ENCODE peak calls at places on chromosomes 4 and X, in nine cellular contexts. One of them, this sample, is unnamed.
A peak's percentile ranks its signal among the peaks of the same experiment; 100 is the strongest.

GRCh38 chr4:26407466-26407865 is 82.8 kb downstream of the CCKAR start:
- DNase-seq in OCI-LY7: no peak
- DNase-seq in pancreas: no peak
- DNase-seq in ovary: no peak
- DNase-seq in GM23338: peak; percentile 29
- DNase-seq in gastrocnemius medialis: no peak
- DNase-seq in PC-9: no peak
- DNase-seq in ascending aorta: no peak
- DNase-seq in fibroblast of lung: no peak
- DNase-seq in this sample: no peak

GRCh38 chr4:185741795-185742194 is 70.2 kb downstream of the SORBS2 start:
- DNase-seq in OCI-LY7: no peak
- DNase-seq in pancreas: no peak
- DNase-seq in ovary: no peak
- DNase-seq in GM23338: no peak
- DNase-seq in gastrocnemius medialis: no peak
- DNase-seq in PC-9: no peak
- DNase-seq in ascending aorta: no peak
- DNase-seq in fibroblast of lung: no peak
- DNase-seq in this sample: no peak

GRCh38 chr4:1179976-1180375 is 7.6 kb upstream of the SPON2 start:
- DNase-seq in OCI-LY7: no peak
- DNase-seq in pancreas: no peak
- DNase-seq in ovary: no peak
- DNase-seq in GM23338: no peak
- DNase-seq in gastrocnemius medialis: no peak
- DNase-seq in PC-9: no peak
- DNase-seq in ascending aorta: no peak
- DNase-seq in fibroblast of lung: no peak
- DNase-seq in this sample: no peak

GRCh38 chrX:13200398-13200797 is 119.5 kb downstream of the ATXN3L start:
- DNase-seq in OCI-LY7: no peak
- DNase-seq in pancreas: no peak
- DNase-seq in ovary: no peak
- DNase-seq in GM23338: no peak
- DNase-seq in gastrocnemius medialis: no peak
- DNase-seq in PC-9: no peak
- DNase-seq in ascending aorta: no peak
- DNase-seq in fibroblast of lung: no peak
- DNase-seq in this sample: no peak

GRCh38 chr4:81521708-81522107 is 50.0 kb upstream of the RASGEF1B start:
- DNase-seq in OCI-LY7: no peak
- DNase-seq in pancreas: no peak
- DNase-seq in ovary: no peak
- DNase-seq in GM23338: no peak
- DNase-seq in gastrocnemius medialis: no peak
- DNase-seq in PC-9: no peak
- DNase-seq in ascending aorta: no peak
- DNase-seq in fibroblast of lung: no peak
- DNase-seq in this sample: no peak

GRCh38 chr4:130210871-130211270 is 1114.9 kb downstream of the C4orf33 start:
- DNase-seq in OCI-LY7: no peak
- DNase-seq in pancreas: no peak
- DNase-seq in ovary: no peak
- DNase-seq in GM23338: no peak
- DNase-seq in gastrocnemius medialis: no peak
- DNase-seq in PC-9: no peak
- DNase-seq in ascending aorta: no peak
- DNase-seq in fibroblast of lung: peak; percentile 37
- DNase-seq in this sample: peak; percentile 64

GRCh38 chr4:173013232-173013932 is 155.2 kb upstream of the GALNT7 start:
- DNase-seq in OCI-LY7: peak; percentile 59
- DNase-seq in pancreas: peak; percentile 50
- DNase-seq in ovary: peak; percentile 51
- DNase-seq in GM23338: peak; percentile 68
- DNase-seq in gastrocnemius medialis: no peak
- DNase-seq in PC-9: no peak
- DNase-seq in ascending aorta: no peak
- DNase-seq in fibroblast of lung: peak; percentile 63
- DNase-seq in this sample: peak; percentile 36

GRCh38 chr4:169079942-169080827 is 70.1 kb upstream of the CBR4 start:
- DNase-seq in OCI-LY7: no peak
- DNase-seq in pancreas: no peak
- DNase-seq in ovary: peak; percentile 55
- DNase-seq in GM23338: no peak
- DNase-seq in gastrocnemius medialis: peak; percentile 38
- DNase-seq in PC-9: no peak
- DNase-seq in ascending aorta: no peak
- DNase-seq in fibroblast of lung: peak; percentile 90
- DNase-seq in this sample: no peak

GRCh38 chr4:17511041-17511949 is 595 bp downstream of the QDPR start:
- DNase-seq in OCI-LY7: peak; percentile 35
- DNase-seq in pancreas: peak; percentile 58
- DNase-seq in ovary: peak; percentile 60
- DNase-seq in GM23338: peak; percentile 64
- DNase-seq in gastrocnemius medialis: peak; percentile 16
- DNase-seq in PC-9: no peak
- DNase-seq in ascending aorta: no peak
- DNase-seq in fibroblast of lung: peak; percentile 41
- DNase-seq in this sample: peak; percentile 20

GRCh38 chr4:43047044-43047443 is 154.5 kb downstream of the GRXCR1 start:
- DNase-seq in OCI-LY7: no peak
- DNase-seq in pancreas: no peak
- DNase-seq in ovary: no peak
- DNase-seq in GM23338: no peak
- DNase-seq in gastrocnemius medialis: no peak
- DNase-seq in PC-9: no peak
- DNase-seq in ascending aorta: no peak
- DNase-seq in fibroblast of lung: no peak
- DNase-seq in this sample: no peak

GRCh38 chr4:106358899-106359298 is 9.7 kb downstream of the GIMD1 start:
- DNase-seq in OCI-LY7: no peak
- DNase-seq in pancreas: no peak
- DNase-seq in ovary: no peak
- DNase-seq in GM23338: no peak
- DNase-seq in gastrocnemius medialis: no peak
- DNase-seq in PC-9: no peak
- DNase-seq in ascending aorta: no peak
- DNase-seq in fibroblast of lung: no peak
- DNase-seq in this sample: peak; percentile 58

GRCh38 chrX:108397627-108398392 is 40.4 kb downstream of the COL4A6 start:
- DNase-seq in OCI-LY7: no peak
- DNase-seq in pancreas: no peak
- DNase-seq in ovary: no peak
- DNase-seq in GM23338: no peak
- DNase-seq in gastrocnemius medialis: no peak
- DNase-seq in PC-9: peak; percentile 84
- DNase-seq in ascending aorta: no peak
- DNase-seq in fibroblast of lung: peak; percentile 46
- DNase-seq in this sample: peak; percentile 86

GRCh38 chr4:167100120-167100519 is 134.2 kb downstream of the SPOCK3 start:
- DNase-seq in OCI-LY7: no peak
- DNase-seq in pancreas: no peak
- DNase-seq in ovary: no peak
- DNase-seq in GM23338: peak; percentile 3
- DNase-seq in gastrocnemius medialis: no peak
- DNase-seq in PC-9: no peak
- DNase-seq in ascending aorta: no peak
- DNase-seq in fibroblast of lung: peak; percentile 24
- DNase-seq in this sample: peak; percentile 77

GRCh38 chrX:134374910-134375309 is 85.1 kb upstream of the HPRT1 start:
- DNase-seq in OCI-LY7: no peak
- DNase-seq in pancreas: no peak
- DNase-seq in ovary: no peak
- DNase-seq in GM23338: no peak
- DNase-seq in gastrocnemius medialis: no peak
- DNase-seq in PC-9: no peak
- DNase-seq in ascending aorta: no peak
- DNase-seq in fibroblast of lung: no peak
- DNase-seq in this sample: no peak

GRCh38 chrX:134375691-134376090 is 84.3 kb upstream of the HPRT1 start:
- DNase-seq in OCI-LY7: no peak
- DNase-seq in pancreas: no peak
- DNase-seq in ovary: no peak
- DNase-seq in GM23338: no peak
- DNase-seq in gastrocnemius medialis: no peak
- DNase-seq in PC-9: no peak
- DNase-seq in ascending aorta: no peak
- DNase-seq in fibroblast of lung: no peak
- DNase-seq in this sample: no peak

GRCh38 chrX:134373736-134374135 is 86.2 kb upstream of the HPRT1 start:
- DNase-seq in OCI-LY7: no peak
- DNase-seq in pancreas: no peak
- DNase-seq in ovary: no peak
- DNase-seq in GM23338: peak; percentile 5
- DNase-seq in gastrocnemius medialis: no peak
- DNase-seq in PC-9: no peak
- DNase-seq in ascending aorta: no peak
- DNase-seq in fibroblast of lung: no peak
- DNase-seq in this sample: no peak

GRCh38 chrX:134374294-134374693 is 85.7 kb upstream of the HPRT1 start:
- DNase-seq in OCI-LY7: peak; percentile 42
- DNase-seq in pancreas: no peak
- DNase-seq in ovary: no peak
- DNase-seq in GM23338: no peak
- DNase-seq in gastrocnemius medialis: no peak
- DNase-seq in PC-9: no peak
- DNase-seq in ascending aorta: no peak
- DNase-seq in fibroblast of lung: no peak
- DNase-seq in this sample: no peak

DNA sequence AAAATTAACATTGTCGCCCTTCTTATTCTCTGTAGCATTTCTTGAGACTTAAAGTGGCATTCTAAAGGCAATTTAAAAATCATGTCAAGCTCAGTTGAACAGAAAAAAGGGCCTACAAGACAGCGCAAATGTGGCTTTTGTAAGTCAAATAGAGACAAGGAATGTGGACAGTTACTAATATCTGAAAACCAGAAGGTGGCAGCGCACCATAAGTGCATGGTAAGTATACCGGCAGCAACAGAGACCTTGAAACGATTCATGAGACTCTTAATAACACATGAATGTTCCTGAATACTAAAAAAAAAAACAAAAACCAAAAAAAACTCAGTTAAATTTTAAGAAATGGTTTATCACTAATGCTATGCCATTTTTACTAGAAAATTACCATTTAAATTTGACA is 82.4 kb upstream of the HPRT1 start:
- DNase-seq in OCI-LY7: peak; percentile 68
- DNase-seq in pancreas: no peak
- DNase-seq in ovary: peak; percentile 32
- DNase-seq in GM23338: no peak
- DNase-seq in gastrocnemius medialis: no peak
- DNase-seq in PC-9: no peak
- DNase-seq in ascending aorta: no peak
- DNase-seq in fibroblast of lung: peak; percentile 65
- DNase-seq in this sample: no peak
- TF ChIP-seq CTCF in OCI-LY7: peak; percentile 79
- TF ChIP-seq CTCF in pancreas: no peak
- TF ChIP-seq CTCF in ovary: no peak
- TF ChIP-seq CTCF in GM23338: no peak
- TF ChIP-seq CTCF in gastrocnemius medialis: no peak
- TF ChIP-seq CTCF in PC-9: peak; percentile 41
- TF ChIP-seq CTCF in ascending aorta: no peak
- TF ChIP-seq CTCF in fibroblast of lung: peak; percentile 45
- TF ChIP-seq CTCF in this sample: peak; percentile 58

GRCh38 chr4:6454112-6454910 is 18.1 kb downstream of the PPP2R2C start:
- DNase-seq in OCI-LY7: no peak
- DNase-seq in pancreas: no peak
- DNase-seq in ovary: no peak
- DNase-seq in GM23338: no peak
- DNase-seq in gastrocnemius medialis: no peak
- DNase-seq in PC-9: no peak
- DNase-seq in ascending aorta: no peak
- DNase-seq in fibroblast of lung: no peak
- DNase-seq in this sample: no peak
- H3K27ac ChIP-seq in OCI-LY7: no peak overlapping the region
- H3K27ac ChIP-seq in pancreas: no peak overlapping the region
- H3K27ac ChIP-seq in ovary: no peak overlapping the region
- H3K27ac ChIP-seq in GM23338: no peak overlapping the region
- H3K27ac ChIP-seq in gastrocnemius medialis: no peak overlapping the region
- H3K27ac ChIP-seq in PC-9: no peak overlapping the region
- H3K27ac ChIP-seq in ascending aorta: no peak overlapping the region
- H3K27ac ChIP-seq in fibroblast of lung: no peak overlapping the region
- H3K27ac ChIP-seq in this sample: no peak overlapping the region

DNA sequence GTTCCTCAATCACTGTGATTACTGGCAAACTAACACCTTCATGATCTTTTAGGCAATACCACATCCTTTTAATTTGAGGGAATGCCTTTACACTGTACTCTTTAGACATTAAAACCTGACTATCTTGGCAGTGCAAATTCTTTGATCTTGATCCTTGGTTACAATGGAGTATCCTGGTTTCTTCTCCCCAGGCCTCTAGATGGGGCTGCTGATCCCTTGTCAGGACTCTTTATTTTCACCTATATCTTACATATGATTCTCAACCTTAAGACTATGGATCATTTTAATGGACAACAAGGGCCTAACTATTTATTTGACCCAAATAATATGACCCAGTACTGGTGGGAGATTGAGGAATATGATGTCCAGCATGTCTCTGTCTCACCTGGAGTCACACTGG is 1005.5 kb upstream of the INTU start:
- DNase-seq in OCI-LY7: no peak
- DNase-seq in pancreas: no peak
- DNase-seq in ovary: no peak
- DNase-seq in GM23338: peak; percentile 70
- DNase-seq in gastrocnemius medialis: no peak
- DNase-seq in PC-9: no peak
- DNase-seq in ascending aorta: no peak
- DNase-seq in fibroblast of lung: peak; percentile 53
- DNase-seq in this sample: no peak
- TF ChIP-seq CTCF in OCI-LY7: peak; percentile 54
- TF ChIP-seq CTCF in pancreas: no peak
- TF ChIP-seq CTCF in ovary: no peak
- TF ChIP-seq CTCF in GM23338: peak; percentile 81
- TF ChIP-seq CTCF in gastrocnemius medialis: no peak
- TF ChIP-seq CTCF in PC-9: peak; percentile 58
- TF ChIP-seq CTCF in ascending aorta: no peak
- TF ChIP-seq CTCF in fibroblast of lung: peak; percentile 77
- TF ChIP-seq CTCF in this sample: peak; percentile 74

DNA sequence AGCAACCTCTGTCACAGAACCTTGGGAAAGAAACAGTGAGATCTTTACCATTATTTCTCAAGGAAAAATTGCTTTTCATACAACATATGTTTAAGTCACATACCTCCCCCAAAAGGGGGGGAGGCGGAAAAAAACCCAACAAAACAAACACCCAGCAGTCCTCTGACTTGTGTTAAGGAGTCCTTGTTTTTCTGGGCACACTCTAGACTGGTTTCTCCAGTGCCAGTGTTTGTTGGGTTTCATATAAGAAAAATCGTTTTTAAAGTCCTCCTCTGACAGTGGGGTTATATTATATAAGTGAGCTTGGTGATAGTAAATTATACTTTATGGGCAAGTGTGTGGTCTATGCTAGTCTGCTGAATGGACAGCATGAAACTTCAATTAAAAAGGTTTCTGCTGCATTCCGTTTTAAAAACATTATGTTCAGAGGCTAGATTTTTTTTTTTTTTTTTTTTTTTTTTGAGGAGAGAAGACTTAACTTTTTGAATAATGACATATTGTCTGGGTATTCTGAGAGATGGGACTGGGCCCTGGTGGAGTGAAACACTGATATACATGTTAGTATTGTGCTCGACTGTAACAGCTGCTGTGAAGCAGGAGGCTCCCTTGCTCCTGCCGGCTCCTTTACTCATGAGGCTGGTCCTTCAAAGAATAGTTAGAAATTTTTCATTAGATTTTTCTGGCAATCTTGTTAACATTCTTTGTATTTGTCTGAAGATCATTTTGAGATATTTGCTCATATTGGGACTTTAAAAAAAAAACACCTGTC is 73.1 kb downstream of the TMEM131L start:
- DNase-seq in OCI-LY7: no peak
- DNase-seq in pancreas: peak; percentile 48
- DNase-seq in ovary: no peak
- DNase-seq in GM23338: no peak
- DNase-seq in gastrocnemius medialis: no peak
- DNase-seq in PC-9: no peak
- DNase-seq in ascending aorta: no peak
- DNase-seq in fibroblast of lung: no peak
- DNase-seq in this sample: no peak
- H3K27ac ChIP-seq in OCI-LY7: no peak overlapping the region
- H3K27ac ChIP-seq in pancreas: peak overlapping the region; percentile 67
- H3K27ac ChIP-seq in ovary: no peak overlapping the region
- H3K27ac ChIP-seq in GM23338: no peak overlapping the region
- H3K27ac ChIP-seq in gastrocnemius medialis: peak overlapping the region; percentile 72
- H3K27ac ChIP-seq in PC-9: no peak overlapping the region
- H3K27ac ChIP-seq in ascending aorta: peak overlapping the region; percentile 69
- H3K27ac ChIP-seq in fibroblast of lung: no peak overlapping the region
- H3K27ac ChIP-seq in this sample: no peak overlapping the region

This sample was measured in foreskin keratinocyte.